ENCODE peak calls at places on chromosomes 11 and 22, in ten cellular contexts. Q, N, W, T, G, V, M, O, B and X are unnamed samples.

GRCh38 chr22:23621082-23621780 is 10.9 kb downstream of the DRICH1 start:
- DNase-seq in Q (no peak), N (no peak), W (no peak), T (no peak), G (no peak), V (peak; percentile 18), M (no peak), O (no peak), B (no peak), X (no peak)

GRCh38 chr22:42933783-42934144 is 76.7 kb upstream of the ARFGAP3 start:
- DNase-seq in Q (no peak), N (no peak), W (no peak), T (no peak), G (no peak), V (no peak), M (no peak), O (peak; percentile 45), B (no peak), X (peak; percentile 32)

GRCh38 chr11:32940865-32941264 is 48.3 kb downstream of the QSER1 start:
- DNase-seq in Q (no peak), N (no peak), W (no peak), T (no peak), G (no peak), V (no peak), M (no peak), O (no peak), B (no peak), X (no peak)

GRCh38 chr22:42375982-42376381 is 56.2 kb downstream of the NFAM1 start:
- DNase-seq in Q (no peak), N (no peak), W (no peak), T (no peak), G (no peak), V (peak; percentile 24), M (no peak), O (no peak), B (peak; percentile 50), X (no peak)

GRCh38 chr11:12544986-12545775 is 129.0 kb upstream of the TEAD1 start:
- DNase-seq in Q (no peak), N (no peak), W (peak; percentile 37), T (no peak), G (no peak), V (no peak), M (no peak), O (no peak), B (no peak), X (no peak)

GRCh38 chr11:78586452-78587046 is 11.9 kb upstream of the NARS2 start:
- DNase-seq in Q (no peak), N (no peak), W (no peak), T (no peak), G (no peak), V (no peak), M (no peak), O (no peak), B (no peak), X (peak; percentile 13)

GRCh38 chr22:20979243-20979809 is 2.8 kb upstream of the LZTR1 start:
- DNase-seq in Q (peak; percentile 76), N (peak; percentile 52), W (peak; percentile 90), T (peak; percentile 67), G (peak; percentile 83), V (peak; percentile 81), M (peak; percentile 73), O (peak; percentile 79), B (peak; percentile 43), X (no peak)

GRCh38 chr22:22410121-22410520 is 98.4 kb downstream of the ZNF280B start:
- DNase-seq in Q (no peak), N (peak; percentile 80), W (no peak), T (no peak), G (no peak), V (peak; percentile 48), M (no peak), O (no peak), B (peak; percentile 47), X (no peak)

GRCh38 chr11:12083380-12083779 is 27.0 kb upstream of the MICAL2 start:
- DNase-seq in Q (no peak), N (no peak), W (no peak), T (no peak), G (no peak), V (no peak), M (no peak), O (no peak), B (no peak), X (no peak)

GRCh38 chr11:85705805-85706204 is 19.8 kb upstream of the CCDC89 start:
- DNase-seq in Q (no peak), N (no peak), W (no peak), T (no peak), G (no peak), V (no peak), M (no peak), O (no peak), B (no peak), X (no peak)

GRCh38 chr22:27380826-27381225 is 420.7 kb downstream of the MN1 start:
- DNase-seq in Q (no peak), N (no peak), W (no peak), T (no peak), G (no peak), V (no peak), M (no peak), O (no peak), B (no peak), X (no peak)

GRCh38 chr11:2135648-2136201 is 3.5 kb downstream of the IGF2 start:
- DNase-seq in Q (no peak), N (no peak), W (no peak), T (no peak), G (no peak), V (no peak), M (peak; percentile 51), O (peak; percentile 11), B (no peak), X (no peak)

GRCh38 chr11:33323421-33323820 is 66.2 kb downstream of the HIPK3 start:
- DNase-seq in Q (no peak), N (no peak), W (no peak), T (no peak), G (no peak), V (no peak), M (no peak), O (no peak), B (no peak), X (no peak)

GRCh38 chr22:38313384-38313955 is 3.8 kb downstream of the CSNK1E start:
- DNase-seq in Q (peak; percentile 93), N (peak; percentile 63), W (no peak), T (peak; percentile 50), G (no peak), V (peak; percentile 75), M (no peak), O (peak; percentile 42), B (peak; percentile 87), X (no peak)

GRCh38 chr11:131737357-131737756 is 366.9 kb downstream of the NTM start:
- DNase-seq in Q (no peak), N (no peak), W (no peak), T (no peak), G (no peak), V (no peak), M (no peak), O (no peak), B (no peak), X (no peak)

GRCh38 chr22:42560781-42561180 is 7.0 kb downstream of the SERHL2 start:
- DNase-seq in Q (no peak), N (no peak), W (no peak), T (no peak), G (no peak), V (no peak), M (no peak), O (no peak), B (no peak), X (no peak)

GRCh38 chr11:10808553-10809372 is at the start of gene EIF4G2:
- DNase-seq in Q (peak; percentile 98), N (peak; percentile 98), W (peak; percentile 96), T (peak; percentile 99), G (peak; percentile 99), V (peak; percentile 99), M (peak; percentile 99), O (peak; percentile 99), B (peak; percentile 99), X (peak; percentile 89)
- TF ChIP-seq POLR2A in Q (peak; percentile 98), N (peak; percentile 99), W (peak; percentile 100), T (no peak), G (peak; percentile 99), V (peak; percentile 100), M (peak; percentile 99), O (peak; percentile 100), B (peak; percentile 99), X (peak; percentile 98)

GRCh38 chr22:24985824-24986214 is 33.3 kb downstream of the KIAA1671 start:
- DNase-seq in Q (no peak), N (no peak), W (no peak), T (no peak), G (no peak), V (no peak), M (no peak), O (no peak), B (peak; percentile 41), X (no peak)
- TF ChIP-seq POLR2A in Q (no peak), N (no peak), W (no peak), T (no peak), G (no peak), V (no peak), M (no peak), O (no peak), B (no peak), X (no peak)

DNA sequence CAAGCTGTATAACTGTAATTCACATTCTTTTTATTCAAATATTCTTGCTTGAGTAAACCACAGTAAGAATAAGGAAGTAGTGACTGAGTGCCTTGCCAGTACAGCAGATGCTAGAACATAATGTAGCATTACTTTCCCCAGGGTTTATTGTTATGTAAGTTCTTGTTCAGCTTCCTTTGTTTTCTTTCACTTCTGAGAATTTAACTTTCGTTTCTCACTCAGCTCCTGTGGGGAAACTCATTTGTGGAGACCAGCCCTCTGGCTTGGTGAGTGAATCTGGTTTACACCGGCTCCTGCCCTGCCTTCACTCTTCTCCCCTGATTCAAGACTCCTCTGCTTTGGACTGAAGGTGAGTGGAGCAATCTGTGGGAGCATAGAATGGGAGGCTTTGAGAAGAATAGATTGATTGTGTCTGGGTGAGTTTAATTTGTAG is at the start of gene TRIM22:
- DNase-seq in Q (peak; percentile 49), N (peak; percentile 73), W (no peak), T (peak; percentile 48), G (peak; percentile 51), V (peak; percentile 50), M (no peak), O (no peak), B (peak; percentile 32), X (peak; percentile 29)
- TF ChIP-seq POLR2A in Q (no peak), N (no peak), W (peak; percentile 78), T (no peak), G (no peak), V (peak; percentile 36), M (no peak), O (no peak), B (peak; percentile 18), X (no peak)

DNA sequence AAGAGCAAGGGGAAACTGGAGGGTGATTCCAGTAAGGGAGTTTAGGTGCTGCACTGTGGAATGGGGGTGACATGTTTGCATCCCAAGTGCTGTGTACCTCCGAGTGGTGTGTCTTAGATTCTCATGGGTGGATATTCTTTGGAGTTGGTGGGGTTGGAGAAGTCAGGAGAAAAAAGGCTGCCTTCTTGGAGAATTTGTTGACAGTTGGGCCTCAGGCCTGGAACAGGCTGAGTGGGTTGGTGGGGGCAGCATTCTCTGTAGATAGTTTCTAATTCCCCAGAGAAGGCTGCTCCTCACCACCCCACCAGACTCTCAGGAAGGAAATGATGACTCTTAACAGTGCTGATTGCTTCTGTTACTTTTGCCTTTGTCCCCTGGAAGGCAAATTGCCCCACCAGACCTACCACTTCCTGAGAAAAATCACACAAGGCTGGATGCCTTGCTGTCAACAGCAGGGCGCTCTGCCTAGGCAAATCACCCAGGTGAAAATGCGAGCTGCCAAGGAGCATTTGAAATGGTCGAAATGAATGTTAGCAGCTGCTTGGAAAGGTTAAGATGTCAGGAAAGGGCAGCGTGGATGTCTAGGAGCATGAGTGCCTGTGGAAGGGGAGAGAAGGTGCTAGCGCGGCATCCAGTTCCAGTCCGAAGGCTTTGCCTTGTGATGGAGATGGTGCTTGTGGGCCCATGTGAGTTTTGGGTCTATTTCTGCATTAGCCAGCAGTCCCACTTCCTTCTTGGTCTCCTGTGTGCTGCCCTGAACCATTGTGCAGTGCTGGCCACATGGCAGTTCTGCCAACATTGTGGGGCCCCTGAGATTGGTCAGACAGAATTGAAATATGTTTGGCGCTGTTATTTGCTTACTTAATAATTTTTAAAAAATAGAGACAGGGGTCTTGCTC is 29.7 kb upstream of the SORL1-AS1 start:
- DNase-seq in Q (no peak), N (peak; percentile 59), W (no peak), T (no peak), G (peak; percentile 16), V (peak; percentile 24), M (no peak), O (no peak), B (no peak), X (no peak)
- TF ChIP-seq POLR2A in Q (no peak), N (no peak), W (no peak), T (no peak), G (no peak), V (no peak), M (no peak), O (no peak), B (no peak), X (no peak)